ENCODE peak calls at places on chromosomes 7 and 10, in nine cellular contexts. N, A, Y, M, Z, F, X, H and J are unnamed samples.

GRCh38 chr7:131629203-131629871 is 72.9 kb upstream of the PODXL start:
- DNase-seq in A (no peak), X (peak; percentile 66), Z (peak; percentile 74), M (no peak), N (no peak), Y (no peak), F (no peak), H (no peak), J (no peak)

GRCh38 chr7:74379938-74380337 is 73.8 kb upstream of the GTF2IRD1 start:
- DNase-seq in N (no peak), Y (no peak), M (no peak), Z (no peak), X (no peak), A (no peak), F (no peak), H (no peak), J (no peak)

GRCh38 chr10:129771576-129772471 is 192.2 kb downstream of the EBF3 start:
- DNase-seq in N (no peak), M (no peak), X (no peak), H (no peak), F (no peak), Z (no peak), Y (no peak), A (peak; percentile 72), J (no peak)

GRCh38 chr10:62853710-62854109 is 37.5 kb upstream of the EGR2 start:
- DNase-seq in N (no peak), Z (no peak), Y (peak; percentile 2), X (no peak), H (no peak), F (no peak), M (no peak), A (no peak), J (no peak)

GRCh38 chr7:50347693-50348092 is 43.2 kb downstream of the IKZF1 start:
- DNase-seq in Z (no peak), N (no peak), A (no peak), M (no peak), Y (no peak), X (no peak), F (no peak), H (peak; percentile 35), J (no peak)

GRCh38 chr10:96910488-96911395 is 78.6 kb downstream of the LCOR start:
- DNase-seq in A (no peak), F (peak; percentile 60), Y (peak; percentile 78), Z (no peak), M (peak; percentile 18), H (peak; percentile 57), X (peak; percentile 35), N (no peak), J (no peak)

GRCh38 chr7:364536-364935 is 74.6 kb downstream of the FOXL3 start:
- DNase-seq in A (no peak), Y (no peak), M (no peak), F (no peak), N (no peak), H (no peak), Z (no peak), X (no peak), J (no peak)

GRCh38 chr7:140478361-140479061 is 794 bp downstream of the MKRN1 start:
- DNase-seq in A (peak; percentile 92), F (peak; percentile 72), Z (peak; percentile 38), X (peak; percentile 27), Y (peak; percentile 65), M (peak; percentile 27), N (peak; percentile 39), H (peak; percentile 46), J (peak; percentile 46)

GRCh38 chr7:155918720-155919399 is 106.6 kb upstream of the SHH start:
- DNase-seq in A (no peak), X (peak; percentile 95), N (no peak), M (no peak), Y (no peak), Z (no peak), H (peak; percentile 92), F (no peak), J (no peak)

GRCh38 chr7:141550694-141551079 is 523 bp upstream of the AGK start:
- DNase-seq in Z (peak; percentile 14), X (no peak), N (no peak), A (no peak), F (no peak), M (peak; percentile 5), H (no peak), Y (peak; percentile 28), J (peak; percentile 13)

GRCh38 chr10:14822879-14823755 is 14.7 kb downstream of the CDNF start:
- DNase-seq in N (peak; percentile 39), H (peak; percentile 28), M (peak; percentile 25), Z (peak; percentile 42), F (peak; percentile 45), A (no peak), X (peak; percentile 59), Y (peak; percentile 72), J (no peak)

GRCh38 chr10:54009672-54010071 is 791.4 kb downstream of the PCDH15 start:
- DNase-seq in H (no peak), F (no peak), Y (no peak), M (no peak), N (no peak), A (no peak), X (no peak), Z (no peak), J (no peak)

GRCh38 chr7:51785806-51786205 is 469.2 kb upstream of the COBL start:
- DNase-seq in N (no peak), F (no peak), H (no peak), M (no peak), A (no peak), X (no peak), Y (no peak), Z (no peak), J (no peak)

GRCh38 chr10:67722113-67722512 is 26.1 kb upstream of the CTNNA3 start:
- DNase-seq in F (no peak), N (no peak), M (no peak), Z (no peak), Y (no peak), X (no peak), H (no peak), A (no peak), J (no peak)

GRCh38 chr10:28202941-28203352 is 99.9 kb downstream of the MPP7 start:
- DNase-seq in M (peak; percentile 58), Z (peak; percentile 39), N (no peak), X (no peak), Y (no peak), A (no peak), H (no peak), F (no peak), J (no peak)

GRCh38 chr7:136326045-136326610 is 349.0 kb upstream of the MTPN start:
- DNase-seq in N (no peak), M (no peak), Y (no peak), Z (no peak), A (no peak), X (no peak), H (no peak), F (no peak), J (no peak)

GRCh38 chr7:88835147-88835728 is 39.7 kb upstream of the TEX47 start:
- DNase-seq in H (peak; percentile 9), Y (peak; percentile 74), Z (no peak), F (peak; percentile 71), A (no peak), M (peak; percentile 20), N (no peak), X (no peak), J (peak; percentile 17)

GRCh38 chr10:58023341-58024073 is 244.2 kb downstream of the IPMK start:
- DNase-seq in Z (no peak), N (no peak), Y (no peak), H (no peak), X (peak; percentile 90), F (peak; percentile 22), A (no peak), M (no peak), J (no peak)

GRCh38 chr7:129421717-129422250 is 12.4 kb upstream of the STRIP2 start:
- DNase-seq in H (no peak), F (no peak), Z (no peak), A (no peak), Y (no peak), N (no peak), X (no peak), M (no peak), J (no peak)

GRCh38 chr10:109883859-109884771 is 39.2 kb downstream of the XPNPEP1 start:
- DNase-seq in Y (peak; percentile 99), M (peak; percentile 78), Z (peak; percentile 83), N (peak; percentile 34), A (no peak), H (peak; percentile 83), F (peak; percentile 98), X (peak; percentile 90), J (peak; percentile 81)

GRCh38 chr10:70836319-70836718 is 20.6 kb downstream of the SGPL1 start:
- DNase-seq in M (no peak), A (no peak), X (no peak), N (no peak), F (no peak), Y (no peak), H (no peak), Z (no peak), J (no peak)
- H3K27ac ChIP-seq in M (no peak overlapping the region), A (no peak overlapping the region), X (no peak overlapping the region), N (no peak overlapping the region), F (no peak overlapping the region), Y (no peak overlapping the region), H (no peak overlapping the region), Z (no peak overlapping the region), J (no peak overlapping the region)

DNA sequence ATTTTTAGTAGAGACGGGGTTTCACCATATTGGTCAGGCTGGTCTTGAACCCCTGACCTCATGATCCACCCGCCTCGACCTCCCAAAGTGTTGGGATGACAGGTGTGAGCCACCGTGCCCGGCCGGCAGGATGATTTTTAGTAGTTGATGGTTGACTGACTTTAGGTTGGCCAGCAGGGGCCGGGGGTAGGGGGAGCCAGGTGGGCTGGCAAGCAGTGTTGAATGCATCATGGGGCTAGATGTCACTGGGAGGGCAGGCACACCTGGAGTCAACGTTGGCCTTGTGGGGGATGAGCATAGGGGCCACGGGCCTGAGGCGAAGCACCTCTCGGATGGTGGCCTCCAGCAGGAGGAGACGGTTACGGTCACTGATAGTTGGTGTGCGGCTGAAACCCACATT is 5.0 kb downstream of the CYP17A1 start:
- DNase-seq in Y (no peak), A (no peak), M (no peak), X (no peak), N (no peak), F (no peak), Z (no peak), H (no peak), J (no peak)
- H3K27ac ChIP-seq in Y (no peak overlapping the region), A (no peak overlapping the region), M (no peak overlapping the region), X (no peak overlapping the region), N (no peak overlapping the region), F (no peak overlapping the region), Z (no peak overlapping the region), H (no peak overlapping the region), J (no peak overlapping the region)

GRCh38 chr7:122987463-122987862 is 8.0 kb downstream of the TAS2R16 start:
- DNase-seq in X (no peak), A (no peak), F (no peak), M (no peak), H (no peak), Y (no peak), N (no peak), Z (no peak), J (no peak)
- H3K27ac ChIP-seq in X (no peak overlapping the region), A (no peak overlapping the region), F (no peak overlapping the region), M (no peak overlapping the region), H (no peak overlapping the region), Y (no peak overlapping the region), N (no peak overlapping the region), Z (no peak overlapping the region), J (no peak overlapping the region)

DNA sequence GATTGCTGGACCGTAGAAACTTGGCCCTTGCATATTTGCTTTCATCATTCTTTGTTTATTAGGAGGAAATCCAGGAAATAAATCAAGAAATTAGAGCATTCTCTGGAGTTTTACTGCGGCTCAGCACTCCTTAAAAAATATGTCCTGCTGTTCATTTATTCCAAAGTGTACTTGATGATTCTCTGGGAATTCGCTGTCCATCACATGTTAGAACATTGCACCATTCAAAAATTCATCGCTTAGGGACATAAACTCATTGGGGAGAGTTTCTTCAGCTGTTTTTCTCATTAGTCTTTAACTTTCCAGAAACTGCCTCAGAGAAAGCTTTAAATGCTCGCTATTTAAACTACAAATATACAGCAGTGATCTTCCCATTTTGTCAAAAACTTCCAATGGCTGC is 263.9 kb upstream of the CDC14C start:
- DNase-seq in F (no peak), N (no peak), Z (no peak), X (no peak), A (no peak), M (no peak), Y (no peak), H (no peak), J (no peak)
- H3K27ac ChIP-seq in F (no peak overlapping the region), N (no peak overlapping the region), Z (no peak overlapping the region), X (no peak overlapping the region), A (no peak overlapping the region), M (no peak overlapping the region), Y (no peak overlapping the region), H (no peak overlapping the region), J (no peak overlapping the region)